ENCODE peak calls at places on chromosomes 3 and 15, in eight cellular contexts. C is HTR-8/SVneo, M is pons, G is RWPE1, W is NCI-H82, K is GM06990, P is NCI-H1092, E is sigmoid colon. A is an unnamed sample.

GRCh38 chr15:29669823-29670222 is 152.4 kb downstream of the TJP1 start:
- DNase-seq in W (no peak), P (no peak), G (peak), K (no peak), C (peak), E (no peak), M (no peak), A (no peak)

GRCh38 chr3:70829101-70829500 is 516.7 kb upstream of the MDFIC2 start:
- DNase-seq in M (no peak), W (no peak), C (peak), P (no peak), K (no peak), E (no peak), G (no peak), A (no peak)

GRCh38 chr15:74013374-74013893 is 18.9 kb downstream of the PML start:
- DNase-seq in K (no peak), W (no peak), P (no peak), C (no peak), M (no peak), E (no peak), G (no peak), A (no peak)

GRCh38 chr3:132561003-132561402 is 36.1 kb upstream of the ACKR4 start:
- DNase-seq in P (no peak), K (no peak), E (no peak), G (no peak), M (no peak), C (no peak), W (no peak), A (no peak)

GRCh38 chr15:78327442-78327841 is 12.7 kb upstream of the CRABP1 start:
- DNase-seq in C (no peak), W (no peak), K (no peak), M (no peak), E (no peak), G (no peak), P (no peak), A (no peak)

GRCh38 chr3:100427694-100428093 is 26.4 kb downstream of the LNP1 start:
- DNase-seq in C (no peak), M (no peak), W (no peak), E (no peak), K (no peak), G (no peak), P (no peak), A (no peak)

GRCh38 chr15:63402498-63403253 is 21.0 kb upstream of the CA12 start:
- DNase-seq in M (peak), G (peak), W (peak), K (no peak), P (no peak), E (no peak), C (peak), A (no peak)

GRCh38 chr3:187518616-187519015 is 150.4 kb downstream of the RTP4 start:
- DNase-seq in C (no peak), K (no peak), P (no peak), M (no peak), E (no peak), G (no peak), W (peak), A (no peak)

GRCh38 chr3:188220988-188221818 is 67.2 kb downstream of the LPP start:
- DNase-seq in C (no peak), K (no peak), M (no peak), E (peak), G (no peak), P (no peak), W (no peak), A (no peak)

GRCh38 chr15:33600161-33600560 is 289.4 kb downstream of the RYR3 start:
- DNase-seq in E (no peak), K (no peak), W (no peak), P (no peak), C (no peak), G (no peak), M (no peak), A (no peak)

GRCh38 chr3:109548192-109548938 is 211.0 kb upstream of the DPPA4 start:
- DNase-seq in P (no peak), W (peak), G (no peak), K (no peak), C (no peak), E (no peak), M (no peak), A (no peak)

A was measured in upper lobe of right lung.